ENCODE peak calls at places on chromosome 9, in four cellular contexts. One of them, this sample, is unnamed. For H3K4me1, the result is how much of the 10 kb centered on the place peaks cover.

GRCh38 chr9:95517559-95517933 is 775 bp upstream of the PTCH1 start:
- DNase-seq in left ventricle myocardium inferior: no peak
- DNase-seq in transverse colon: no peak
- DNase-seq in A549: no peak
- DNase-seq in this sample: peak

GRCh38 chr9:81312346-81312745 is 377.0 kb downstream of the TLE1 start:
- DNase-seq in left ventricle myocardium inferior: no peak
- DNase-seq in transverse colon: no peak
- DNase-seq in A549: no peak
- DNase-seq in this sample: no peak

GRCh38 chr9:37383393-37383792 is 39.1 kb upstream of the GRHPR start:
- DNase-seq in left ventricle myocardium inferior: no peak
- DNase-seq in A549: no peak
- DNase-seq in transverse colon: no peak
- DNase-seq in this sample: no peak

GRCh38 chr9:126915281-126915816 is 767 bp downstream of the RALGPS1 start:
- DNase-seq in A549: peak
- DNase-seq in transverse colon: peak
- DNase-seq in left ventricle myocardium inferior: peak
- DNase-seq in this sample: peak

GRCh38 chr9:89935115-89935514 is 330.3 kb downstream of the GADD45G start:
- DNase-seq in left ventricle myocardium inferior: no peak
- DNase-seq in transverse colon: no peak
- DNase-seq in A549: no peak
- DNase-seq in this sample: no peak

GRCh38 chr9:100066539-100066938 is 32.3 kb downstream of the ERP44 start:
- DNase-seq in A549: no peak
- DNase-seq in left ventricle myocardium inferior: no peak
- DNase-seq in transverse colon: no peak
- DNase-seq in this sample: no peak

GRCh38 chr9:133730994-133731715 is 7.0 kb downstream of the SARDH start:
- DNase-seq in left ventricle myocardium inferior: no peak
- DNase-seq in A549: no peak
- DNase-seq in transverse colon: no peak
- DNase-seq in this sample: no peak

GRCh38 chr9:78668148-78668825 is 371.4 kb downstream of the PSAT1 start:
- DNase-seq in A549: no peak
- DNase-seq in left ventricle myocardium inferior: no peak
- DNase-seq in transverse colon: no peak
- DNase-seq in this sample: no peak

GRCh38 chr9:25177858-25178257 is 500.4 kb downstream of the TUSC1 start:
- DNase-seq in A549: no peak
- DNase-seq in left ventricle myocardium inferior: no peak
- DNase-seq in transverse colon: no peak
- DNase-seq in this sample: no peak

GRCh38 chr9:113369583-113370140 is 7.1 kb downstream of the HDHD3 start:
- DNase-seq in A549: no peak
- DNase-seq in left ventricle myocardium inferior: no peak
- DNase-seq in transverse colon: no peak
- DNase-seq in this sample: no peak

GRCh38 chr9:137319434-137319975 is 17.4 kb upstream of the NRARP start:
- DNase-seq in left ventricle myocardium inferior: peak
- DNase-seq in transverse colon: no peak
- DNase-seq in A549: no peak
- DNase-seq in this sample: no peak

GRCh38 chr9:134263575-134263974 is 62.7 kb upstream of the RXRA start:
- DNase-seq in A549: no peak
- DNase-seq in left ventricle myocardium inferior: no peak
- DNase-seq in transverse colon: no peak
- DNase-seq in this sample: no peak

GRCh38 chr9:133708123-133708769 is 29.9 kb downstream of the SARDH start:
- DNase-seq in left ventricle myocardium inferior: no peak
- DNase-seq in A549: no peak
- DNase-seq in transverse colon: no peak
- DNase-seq in this sample: no peak

GRCh38 chr9:75824816-75825568 is 65.5 kb upstream of the PCSK5 start:
- DNase-seq in A549: no peak
- DNase-seq in transverse colon: no peak
- DNase-seq in left ventricle myocardium inferior: no peak
- DNase-seq in this sample: no peak

GRCh38 chr9:17064558-17064957 is 70.3 kb upstream of the CNTLN start:
- DNase-seq in A549: no peak
- DNase-seq in left ventricle myocardium inferior: no peak
- DNase-seq in transverse colon: no peak
- DNase-seq in this sample: no peak

GRCh38 chr9:22855956-22856355 is 409.3 kb downstream of the DMRTA1 start:
- DNase-seq in left ventricle myocardium inferior: no peak
- DNase-seq in transverse colon: no peak
- DNase-seq in A549: no peak
- DNase-seq in this sample: no peak
- H3K4me1 ChIP-seq in left ventricle myocardium inferior: under half
- H3K4me1 ChIP-seq in transverse colon: under half
- H3K4me1 ChIP-seq in A549: under half
- H3K4me1 ChIP-seq in this sample: under half

DNA sequence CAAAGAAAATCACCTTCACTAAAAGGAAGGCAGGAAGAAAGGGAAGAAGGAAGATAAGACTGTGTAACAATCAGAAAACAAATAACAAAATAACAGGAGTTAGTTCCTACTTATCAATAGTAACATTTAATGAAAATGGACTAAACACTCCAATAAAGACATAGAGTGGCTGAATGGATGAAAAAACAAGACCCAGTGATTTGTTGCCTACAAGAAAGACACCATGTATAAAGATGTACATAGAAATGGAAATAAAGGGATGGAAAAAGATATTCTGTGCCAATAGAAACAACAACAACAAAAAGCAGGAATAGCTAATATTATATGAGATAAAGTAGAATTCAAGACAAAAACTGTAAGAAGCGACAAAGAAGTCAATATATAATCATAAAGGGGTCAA is 116.8 kb downstream of the LURAP1L start:
- DNase-seq in transverse colon: no peak
- DNase-seq in left ventricle myocardium inferior: no peak
- DNase-seq in A549: no peak
- DNase-seq in this sample: no peak
- TF ChIP-seq CTCF in transverse colon: no peak
- TF ChIP-seq CTCF in left ventricle myocardium inferior: no peak
- TF ChIP-seq CTCF in A549: no peak
- TF ChIP-seq CTCF in this sample: no peak

DNA sequence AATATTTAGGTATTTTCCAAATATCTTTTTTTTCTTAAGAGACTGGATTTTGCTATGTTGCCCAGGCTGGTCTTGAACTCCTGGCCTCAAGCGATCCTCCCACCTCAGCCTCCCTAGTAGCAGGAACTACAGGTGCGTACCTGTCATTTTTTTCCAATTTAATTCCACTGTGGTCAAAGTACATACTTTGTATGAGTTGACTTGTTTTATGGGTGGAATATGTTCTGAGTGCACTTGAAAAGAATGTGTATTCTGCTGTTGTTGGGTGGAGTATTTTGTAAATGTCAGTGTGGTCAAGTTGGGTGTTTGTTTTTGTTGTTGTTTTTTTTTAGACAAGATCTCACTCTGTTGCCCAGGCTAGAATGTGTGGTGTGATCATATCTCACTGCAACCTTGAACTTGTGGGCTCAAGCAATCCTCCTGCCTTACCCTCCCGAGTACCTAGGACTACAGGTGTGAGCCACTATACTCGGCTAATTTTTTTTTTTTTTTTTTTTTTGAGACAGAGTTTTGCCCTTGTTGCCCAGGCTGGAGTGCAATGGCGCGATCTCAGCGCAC is 17.9 kb downstream of the SLC25A25 start:
- DNase-seq in transverse colon: no peak
- DNase-seq in left ventricle myocardium inferior: no peak
- DNase-seq in A549: no peak
- DNase-seq in this sample: no peak
- H3K4me1 ChIP-seq in transverse colon: under half
- H3K4me1 ChIP-seq in left ventricle myocardium inferior: under half
- H3K4me1 ChIP-seq in A549: under half
- H3K4me1 ChIP-seq in this sample: under half

GRCh38 chr9:35845824-35846771 is 17.1 kb downstream of the TMEM8B start:
- DNase-seq in A549: no peak
- DNase-seq in left ventricle myocardium inferior: no peak
- DNase-seq in transverse colon: no peak
- DNase-seq in this sample: no peak
- TF ChIP-seq CTCF in A549: no peak
- TF ChIP-seq CTCF in left ventricle myocardium inferior: no peak
- TF ChIP-seq CTCF in transverse colon: no peak
- TF ChIP-seq CTCF in this sample: no peak

GRCh38 chr9:92964607-92964975 is 17.3 kb downstream of the FGD3 start:
- DNase-seq in transverse colon: no peak
- DNase-seq in left ventricle myocardium inferior: no peak
- DNase-seq in A549: no peak
- DNase-seq in this sample: no peak
- H3K4me1 ChIP-seq in transverse colon: under half
- H3K4me1 ChIP-seq in left ventricle myocardium inferior: under half
- H3K4me1 ChIP-seq in A549: under half
- H3K4me1 ChIP-seq in this sample: under half

DNA sequence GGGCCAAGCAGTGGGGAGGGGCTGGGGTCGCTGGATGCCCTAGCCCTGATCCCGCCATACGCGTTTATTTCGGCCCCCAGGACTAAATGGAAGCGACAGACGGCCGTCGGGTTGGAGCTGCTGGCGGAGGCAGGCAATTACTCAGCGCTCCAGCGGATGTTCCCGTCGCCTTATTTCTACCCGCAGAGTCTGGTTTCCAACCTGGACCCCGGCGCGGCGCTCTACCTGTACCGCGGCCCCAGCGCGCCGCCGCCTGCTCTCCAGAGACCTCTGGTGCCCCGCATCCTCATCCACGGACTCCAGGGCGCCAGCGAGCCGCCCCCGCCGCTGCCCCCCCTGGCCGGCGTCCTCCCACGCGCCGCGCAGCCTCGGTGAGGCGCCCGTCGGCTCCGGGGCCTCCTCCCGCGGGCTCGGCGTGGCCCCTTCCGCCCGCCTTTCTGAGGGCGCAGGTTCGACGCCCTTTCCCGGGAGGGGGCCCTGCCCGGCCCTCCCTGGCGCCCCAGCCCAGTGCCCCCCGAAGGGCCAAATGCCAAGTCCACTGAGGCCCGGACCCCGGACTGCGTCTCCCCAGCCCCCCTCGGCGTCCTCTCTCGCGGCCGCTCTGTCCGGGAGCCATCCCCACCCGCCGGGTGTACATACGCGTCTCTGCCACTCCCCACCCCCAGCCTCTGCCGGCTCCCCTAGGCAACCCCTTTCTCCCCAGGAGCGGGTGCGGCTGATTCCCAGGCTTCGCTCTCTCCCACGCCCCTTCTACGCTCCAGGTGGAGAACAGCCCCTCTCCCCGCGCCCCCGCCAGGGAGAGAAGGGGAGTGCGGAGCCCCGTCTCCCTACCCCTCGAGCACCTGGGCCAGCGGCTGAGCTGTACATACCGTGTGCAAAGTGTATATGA is 7.0 kb downstream of the BARHL1 start:
- DNase-seq in transverse colon: no peak
- DNase-seq in left ventricle myocardium inferior: no peak
- DNase-seq in A549: peak
- DNase-seq in this sample: no peak
- TF ChIP-seq CTCF in transverse colon: no peak
- TF ChIP-seq CTCF in left ventricle myocardium inferior: no peak
- TF ChIP-seq CTCF in A549: no peak
- TF ChIP-seq CTCF in this sample: no peak